ENCODE peak calls at places on chromosomes 12 and 14, in five cellular contexts. J is brain microvascular endothelial cell; S is effector memory CD4-positive, alpha-beta T cell; H is adipocyte; N is kidney. O is an unnamed sample.

GRCh38 chr12:75591628-75592027 is 80.2 kb upstream of the KRR1 start:
- DNase-seq in J (no peak), S (no peak), H (no peak), N (no peak), O (no peak)

GRCh38 chr12:94704452-94704871 is 54.1 kb upstream of the TMCC3 start:
- DNase-seq in J (peak), S (no peak), H (peak), N (no peak), O (no peak)

GRCh38 chr12:67651380-67651695 is 2.8 kb downstream of the DYRK2 start:
- DNase-seq in J (no peak), S (peak), H (peak), N (no peak), O (no peak)

GRCh38 chr14:85301506-85301905 is 228.4 kb upstream of the FLRT2 start:
- DNase-seq in J (no peak), S (no peak), H (no peak), N (no peak), O (no peak)

GRCh38 chr14:96965885-96966595 is 168.9 kb downstream of the VRK1 start:
- DNase-seq in J (no peak), S (no peak), H (no peak), N (no peak), O (no peak)

GRCh38 chr12:10186299-10186698 is 7.5 kb downstream of the TMEM52B start:
- DNase-seq in J (no peak), S (no peak), H (no peak), N (no peak), O (no peak)

GRCh38 chr12:89529738-89530137 is 3.9 kb upstream of the POC1B start:
- DNase-seq in J (peak), S (no peak), H (peak), N (no peak), O (no peak)

GRCh38 chr14:54933006-54933405 is 30.4 kb upstream of the GCH1 start:
- DNase-seq in J (no peak), S (no peak), H (no peak), N (no peak), O (no peak)

GRCh38 chr14:23559010-23559920 is 3.2 kb downstream of the THTPA start:
- DNase-seq in J (peak), S (peak), H (peak), N (no peak), O (no peak)

GRCh38 chr14:23558363-23559009 is 2.4 kb downstream of the THTPA start:
- DNase-seq in J (no peak), S (no peak), H (no peak), N (no peak), O (no peak)

GRCh38 chr14:23557946-23558345 is 1.9 kb downstream of the THTPA start:
- DNase-seq in J (no peak), S (no peak), H (no peak), N (no peak), O (no peak)

GRCh38 chr14:23561259-23561658 is 5.2 kb downstream of the THTPA start:
- DNase-seq in J (no peak), S (no peak), H (no peak), N (no peak), O (no peak)

DNA sequence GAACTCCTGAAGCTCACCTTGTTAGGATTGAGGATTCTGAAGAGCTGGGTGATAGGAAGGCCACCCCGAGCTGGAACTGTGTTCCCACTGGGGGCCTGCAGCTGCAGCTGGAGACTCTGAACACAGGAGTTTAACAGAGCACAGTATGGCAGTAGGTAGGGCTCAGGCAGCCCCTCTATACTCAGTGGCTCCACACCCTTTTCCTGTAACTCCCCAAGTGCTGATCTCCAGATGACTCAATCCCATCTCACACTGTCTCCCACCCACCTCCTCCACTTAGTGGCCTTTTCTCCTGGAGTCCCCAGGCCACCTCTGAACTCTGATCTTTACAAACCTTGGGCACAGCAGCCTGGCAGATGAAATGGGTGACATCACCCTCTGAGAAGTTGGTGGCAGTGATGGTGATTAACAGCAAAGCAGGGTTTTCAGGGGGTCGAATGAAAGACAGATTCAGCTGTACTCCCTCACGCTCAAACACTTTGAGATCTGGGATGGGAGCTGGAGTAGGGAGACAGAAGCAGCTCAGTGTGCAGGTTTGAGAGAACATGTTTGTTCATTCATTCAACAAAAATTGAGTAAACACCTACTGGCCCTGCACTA is 4.0 kb downstream of the THTPA start:
- DNase-seq in J (no peak), S (no peak), H (no peak), N (no peak), O (no peak)
- H3K4me3 ChIP-seq in J (no peak), S (no peak), H (no peak), N (no peak), O (no peak)

GRCh38 chr12:132275110-132275531 is 54.3 kb downstream of the GALNT9 start:
- DNase-seq in J (peak), S (no peak), H (no peak), N (peak), O (no peak)
- H3K4me3 ChIP-seq in J (no peak), S (no peak), H (no peak), N (peak), O (no peak)

DNA sequence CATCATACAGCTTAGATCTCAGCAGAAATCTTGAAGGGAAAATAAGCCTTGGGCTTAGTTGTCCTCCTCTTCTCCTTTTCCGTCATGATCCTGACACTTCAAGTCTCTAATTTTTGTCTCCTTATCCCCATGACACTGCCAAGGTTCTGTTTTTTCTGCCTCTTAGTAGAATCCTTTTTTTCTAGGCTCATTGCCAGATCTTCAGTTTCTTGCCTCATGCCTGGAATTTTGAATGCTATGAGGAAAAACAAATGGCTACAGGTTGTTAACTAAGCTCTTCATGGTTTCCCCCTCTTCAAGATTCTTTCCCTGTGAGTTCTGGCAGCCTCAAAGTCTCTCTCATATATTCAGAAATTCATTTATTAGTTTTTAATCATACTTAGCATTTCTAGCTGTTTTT is 450.5 kb downstream of the LRFN5 start:
- DNase-seq in J (no peak), S (no peak), H (peak), N (no peak), O (no peak)
- H3K4me3 ChIP-seq in J (no peak), S (no peak), H (no peak), N (no peak), O (no peak)

GRCh38 chr12:131239384-131240094 is 285.8 kb downstream of the ADGRD1 start:
- DNase-seq in J (no peak), S (no peak), H (no peak), N (peak), O (no peak)

GRCh38 chr12:131245564-131246355 is 292.1 kb downstream of the ADGRD1 start:
- DNase-seq in J (no peak), S (no peak), H (no peak), N (peak), O (no peak)

DNA sequence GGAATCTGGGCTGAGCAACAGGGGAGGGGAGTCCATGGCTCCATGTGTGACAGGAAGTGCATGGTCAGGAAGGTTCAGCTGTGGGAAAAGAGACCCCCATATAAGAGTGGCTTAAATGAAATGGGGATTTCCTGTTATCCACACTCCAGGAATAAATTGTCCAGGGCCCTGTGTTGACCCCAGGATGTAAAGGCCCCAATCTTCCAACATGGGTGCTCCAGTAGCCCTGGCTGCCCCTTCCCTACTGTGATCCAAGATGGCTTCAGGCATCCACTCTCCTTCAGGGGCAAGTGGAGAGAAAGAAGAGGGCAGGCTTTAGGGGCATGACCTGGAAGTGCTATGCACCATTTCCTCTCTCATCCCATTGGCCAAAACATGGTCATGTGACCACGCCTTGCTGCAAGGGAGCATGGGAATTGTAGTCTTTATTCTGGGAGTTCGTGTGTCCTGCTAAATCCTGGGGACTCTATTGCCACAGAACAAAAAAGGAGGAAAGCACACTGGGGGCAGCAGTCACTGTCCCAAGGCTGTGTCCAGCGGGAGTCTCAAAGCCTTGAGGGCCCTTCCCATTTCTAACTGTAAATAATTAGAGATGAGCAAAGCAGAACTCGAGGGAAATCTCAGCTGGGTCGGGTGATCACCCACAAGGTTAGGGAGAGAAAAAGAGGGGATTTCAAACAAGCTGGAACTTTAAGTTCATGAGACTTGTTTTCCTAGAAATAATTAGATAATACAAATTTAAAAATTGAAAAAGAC is 289.2 kb downstream of the ADGRD1 start:
- DNase-seq in J (no peak), S (no peak), H (no peak), N (peak), O (peak)
- H3K4me3 ChIP-seq in J (no peak), S (no peak), H (no peak), N (no peak), O (no peak)

GRCh38 chr12:133081408-133081806 is 684 bp downstream of the ZNF140 start:
- DNase-seq in J (no peak), S (no peak), H (no peak), N (no peak), O (no peak)
- H3K4me3 ChIP-seq in J (peak), S (peak), H (peak), N (peak), O (peak)

GRCh38 chr14:49982082-49982481 is 89.2 kb downstream of the ARF6 start:
- DNase-seq in J (peak), S (no peak), H (no peak), N (no peak), O (no peak)
- H3K4me3 ChIP-seq in J (no peak), S (no peak), H (peak), N (peak), O (no peak)

GRCh38 chr14:51993274-51993673 is 3.9 kb downstream of the RTRAF start:
- DNase-seq in J (no peak), S (no peak), H (no peak), N (no peak), O (no peak)
- H3K4me3 ChIP-seq in J (no peak), S (no peak), H (no peak), N (no peak), O (no peak)

GRCh38 chr12:47084172-47084571 is 4.4 kb upstream of the AMIGO2 start:
- DNase-seq in J (no peak), S (no peak), H (no peak), N (no peak), O (no peak)

GRCh38 chr12:47082963-47083621 is 3.3 kb upstream of the AMIGO2 start:
- DNase-seq in J (peak), S (no peak), H (peak), N (no peak), O (no peak)

GRCh38 chr12:47087088-47087688 is 7.4 kb upstream of the AMIGO2 start:
- DNase-seq in J (no peak), S (no peak), H (peak), N (no peak), O (no peak)

GRCh38 chr12:47088021-47088944 is 8.5 kb upstream of the AMIGO2 start:
- DNase-seq in J (peak), S (no peak), H (peak), N (no peak), O (no peak)

GRCh38 chr12:47085815-47086252 is 6.1 kb upstream of the AMIGO2 start:
- DNase-seq in J (peak), S (no peak), H (peak), N (no peak), O (no peak)
- H3K4me3 ChIP-seq in J (no peak), S (no peak), H (no peak), N (no peak), O (no peak)

GRCh38 chr12:1531160-1531653 is 63.2 kb downstream of the FBXL14 start:
- DNase-seq in J (no peak), S (no peak), H (peak), N (no peak), O (no peak)

GRCh38 chr12:1529862-1530591 is 64.4 kb downstream of the FBXL14 start:
- DNase-seq in J (no peak), S (no peak), H (peak), N (no peak), O (no peak)

GRCh38 chr12:1529228-1529861 is 65.0 kb downstream of the FBXL14 start:
- DNase-seq in J (no peak), S (no peak), H (no peak), N (no peak), O (no peak)

GRCh38 chr12:1531654-1532366 is 62.6 kb downstream of the FBXL14 start:
- DNase-seq in J (no peak), S (no peak), H (peak), N (no peak), O (peak)

GRCh38 chr12:1530592-1531159 is 63.7 kb downstream of the FBXL14 start:
- DNase-seq in J (no peak), S (no peak), H (peak), N (no peak), O (no peak)
- H3K4me3 ChIP-seq in J (peak), S (peak), H (peak), N (peak), O (peak)

DNA sequence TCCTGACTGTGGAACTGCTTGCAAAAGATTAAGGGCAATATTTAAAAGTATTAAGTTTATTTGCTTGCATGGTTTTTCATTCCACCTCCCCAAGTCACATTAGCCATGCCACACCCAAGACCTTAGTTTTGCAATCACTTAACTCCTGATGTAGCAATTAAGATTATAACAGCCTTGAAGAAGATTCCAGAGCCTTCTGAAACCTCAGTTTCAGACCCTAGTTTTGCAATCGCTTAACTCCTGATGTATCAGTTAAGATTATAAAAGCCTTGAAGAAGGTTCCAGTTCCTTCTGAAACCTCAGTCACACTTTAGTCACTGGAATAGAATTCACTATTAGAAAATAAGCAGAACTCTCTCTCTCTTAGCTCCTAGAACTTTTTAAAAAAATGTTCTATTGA is 42.7 kb upstream of the DCN start:
- DNase-seq in J (no peak), S (no peak), H (peak), N (no peak), O (no peak)
- H3K4me3 ChIP-seq in J (no peak), S (no peak), H (peak), N (no peak), O (no peak)